ENCODE peak calls at places on chromosome 11, in six cellular contexts. One of them, this sample, is unnamed.

GRCh38 chr11:17012712-17013547 is 1.3 kb downstream of the PLEKHA7 start:
- DNase-seq in nephron progenitor cell: peak
- DNase-seq in NCI-H1417 treated with DMSO at 0.1 percent for 48 hours: no peak
- DNase-seq in SW480: peak
- DNase-seq in activated T-helper 1 cell treated with anti-CD3 and anti-CD28 coated beads, Interleukin-12 subunit alpha, Interleukin-12 subunit beta, Interleukin-2, Interleukin-4 antibody, amounts not matched to agents 30 ng/mL and 10 ng/mL and 1 ng/mL, durations not matched to agents 14 hours and 24 hours and 36 hours: no peak
- DNase-seq in GM20000: peak
- DNase-seq in this sample: peak

GRCh38 chr11:83120328-83120727 is 36.6 kb upstream of the PCF11 start:
- DNase-seq in nephron progenitor cell: no peak
- DNase-seq in NCI-H1417 treated with DMSO at 0.1 percent for 48 hours: no peak
- DNase-seq in SW480: no peak
- DNase-seq in activated T-helper 1 cell treated with anti-CD3 and anti-CD28 coated beads, Interleukin-12 subunit alpha, Interleukin-12 subunit beta, Interleukin-2, Interleukin-4 antibody, amounts not matched to agents 30 ng/mL and 10 ng/mL and 1 ng/mL, durations not matched to agents 14 hours and 24 hours and 36 hours: no peak
- DNase-seq in GM20000: no peak
- DNase-seq in this sample: no peak

GRCh38 chr11:118922745-118923627 is 2.7 kb downstream of the BCL9L start:
- DNase-seq in nephron progenitor cell: no peak
- DNase-seq in NCI-H1417 treated with DMSO at 0.1 percent for 48 hours: no peak
- DNase-seq in SW480: no peak
- DNase-seq in activated T-helper 1 cell treated with anti-CD3 and anti-CD28 coated beads, Interleukin-12 subunit alpha, Interleukin-12 subunit beta, Interleukin-2, Interleukin-4 antibody, amounts not matched to agents 30 ng/mL and 10 ng/mL and 1 ng/mL, durations not matched to agents 14 hours and 24 hours and 36 hours: no peak
- DNase-seq in GM20000: no peak
- DNase-seq in this sample: no peak

GRCh38 chr11:128532016-128532570 is 55.3 kb downstream of the ETS1 start:
- DNase-seq in nephron progenitor cell: no peak
- DNase-seq in NCI-H1417 treated with DMSO at 0.1 percent for 48 hours: no peak
- DNase-seq in SW480: no peak
- DNase-seq in activated T-helper 1 cell treated with anti-CD3 and anti-CD28 coated beads, Interleukin-12 subunit alpha, Interleukin-12 subunit beta, Interleukin-2, Interleukin-4 antibody, amounts not matched to agents 30 ng/mL and 10 ng/mL and 1 ng/mL, durations not matched to agents 14 hours and 24 hours and 36 hours: no peak
- DNase-seq in GM20000: no peak
- DNase-seq in this sample: no peak

GRCh38 chr11:130340671-130341319 is 26.1 kb upstream of the ZBTB44 start:
- DNase-seq in nephron progenitor cell: no peak
- DNase-seq in NCI-H1417 treated with DMSO at 0.1 percent for 48 hours: no peak
- DNase-seq in SW480: no peak
- DNase-seq in activated T-helper 1 cell treated with anti-CD3 and anti-CD28 coated beads, Interleukin-12 subunit alpha, Interleukin-12 subunit beta, Interleukin-2, Interleukin-4 antibody, amounts not matched to agents 30 ng/mL and 10 ng/mL and 1 ng/mL, durations not matched to agents 14 hours and 24 hours and 36 hours: peak
- DNase-seq in GM20000: no peak
- DNase-seq in this sample: no peak

GRCh38 chr11:132650969-132651720 is 881.2 kb downstream of the OPCML start:
- DNase-seq in nephron progenitor cell: no peak
- DNase-seq in NCI-H1417 treated with DMSO at 0.1 percent for 48 hours: no peak
- DNase-seq in SW480: no peak
- DNase-seq in activated T-helper 1 cell treated with anti-CD3 and anti-CD28 coated beads, Interleukin-12 subunit alpha, Interleukin-12 subunit beta, Interleukin-2, Interleukin-4 antibody, amounts not matched to agents 30 ng/mL and 10 ng/mL and 1 ng/mL, durations not matched to agents 14 hours and 24 hours and 36 hours: no peak
- DNase-seq in GM20000: no peak
- DNase-seq in this sample: no peak

GRCh38 chr11:44377121-44377520 is 67.2 kb upstream of the ALX4 start:
- DNase-seq in nephron progenitor cell: no peak
- DNase-seq in NCI-H1417 treated with DMSO at 0.1 percent for 48 hours: no peak
- DNase-seq in SW480: no peak
- DNase-seq in activated T-helper 1 cell treated with anti-CD3 and anti-CD28 coated beads, Interleukin-12 subunit alpha, Interleukin-12 subunit beta, Interleukin-2, Interleukin-4 antibody, amounts not matched to agents 30 ng/mL and 10 ng/mL and 1 ng/mL, durations not matched to agents 14 hours and 24 hours and 36 hours: no peak
- DNase-seq in GM20000: no peak
- DNase-seq in this sample: no peak

GRCh38 chr11:57237204-57237681 is at the start of gene APLNR:
- DNase-seq in nephron progenitor cell: peak
- DNase-seq in NCI-H1417 treated with DMSO at 0.1 percent for 48 hours: no peak
- DNase-seq in SW480: peak
- DNase-seq in activated T-helper 1 cell treated with anti-CD3 and anti-CD28 coated beads, Interleukin-12 subunit alpha, Interleukin-12 subunit beta, Interleukin-2, Interleukin-4 antibody, amounts not matched to agents 30 ng/mL and 10 ng/mL and 1 ng/mL, durations not matched to agents 14 hours and 24 hours and 36 hours: no peak
- DNase-seq in GM20000: no peak
- DNase-seq in this sample: no peak

GRCh38 chr11:89235121-89235520 is 57.4 kb downstream of the TYR start:
- DNase-seq in nephron progenitor cell: no peak
- DNase-seq in NCI-H1417 treated with DMSO at 0.1 percent for 48 hours: no peak
- DNase-seq in SW480: no peak
- DNase-seq in activated T-helper 1 cell treated with anti-CD3 and anti-CD28 coated beads, Interleukin-12 subunit alpha, Interleukin-12 subunit beta, Interleukin-2, Interleukin-4 antibody, amounts not matched to agents 30 ng/mL and 10 ng/mL and 1 ng/mL, durations not matched to agents 14 hours and 24 hours and 36 hours: no peak
- DNase-seq in GM20000: no peak
- DNase-seq in this sample: no peak

GRCh38 chr11:33478111-33478573 is 221.0 kb downstream of the HIPK3 start:
- DNase-seq in nephron progenitor cell: no peak
- DNase-seq in NCI-H1417 treated with DMSO at 0.1 percent for 48 hours: no peak
- DNase-seq in SW480: peak
- DNase-seq in activated T-helper 1 cell treated with anti-CD3 and anti-CD28 coated beads, Interleukin-12 subunit alpha, Interleukin-12 subunit beta, Interleukin-2, Interleukin-4 antibody, amounts not matched to agents 30 ng/mL and 10 ng/mL and 1 ng/mL, durations not matched to agents 14 hours and 24 hours and 36 hours: no peak
- DNase-seq in GM20000: peak
- DNase-seq in this sample: no peak

GRCh38 chr11:48101958-48102357 is 114.7 kb upstream of the OR4B1 start:
- DNase-seq in nephron progenitor cell: no peak
- DNase-seq in NCI-H1417 treated with DMSO at 0.1 percent for 48 hours: no peak
- DNase-seq in SW480: no peak
- DNase-seq in activated T-helper 1 cell treated with anti-CD3 and anti-CD28 coated beads, Interleukin-12 subunit alpha, Interleukin-12 subunit beta, Interleukin-2, Interleukin-4 antibody, amounts not matched to agents 30 ng/mL and 10 ng/mL and 1 ng/mL, durations not matched to agents 14 hours and 24 hours and 36 hours: no peak
- DNase-seq in GM20000: no peak
- DNase-seq in this sample: no peak

GRCh38 chr11:44774131-44774530 is 47.4 kb downstream of the TSPAN18 start:
- DNase-seq in nephron progenitor cell: no peak
- DNase-seq in NCI-H1417 treated with DMSO at 0.1 percent for 48 hours: no peak
- DNase-seq in SW480: no peak
- DNase-seq in activated T-helper 1 cell treated with anti-CD3 and anti-CD28 coated beads, Interleukin-12 subunit alpha, Interleukin-12 subunit beta, Interleukin-2, Interleukin-4 antibody, amounts not matched to agents 30 ng/mL and 10 ng/mL and 1 ng/mL, durations not matched to agents 14 hours and 24 hours and 36 hours: no peak
- DNase-seq in GM20000: no peak
- DNase-seq in this sample: no peak

GRCh38 chr11:104876838-104877500 is 21.3 kb downstream of the CASP12 start:
- DNase-seq in nephron progenitor cell: no peak
- DNase-seq in NCI-H1417 treated with DMSO at 0.1 percent for 48 hours: no peak
- DNase-seq in SW480: no peak
- DNase-seq in activated T-helper 1 cell treated with anti-CD3 and anti-CD28 coated beads, Interleukin-12 subunit alpha, Interleukin-12 subunit beta, Interleukin-2, Interleukin-4 antibody, amounts not matched to agents 30 ng/mL and 10 ng/mL and 1 ng/mL, durations not matched to agents 14 hours and 24 hours and 36 hours: no peak
- DNase-seq in GM20000: peak
- DNase-seq in this sample: no peak